ENCODE peak calls at places on chromosomes 16 and 17, in four cellular contexts. H is NCI-H1105 treated with DMSO at 0.1 percent for 48 hours, F is upper lobe of right lung, N is NCI-H446. D is an unnamed sample.
A peak's percentile ranks its signal among the peaks of the same experiment; 100 is the strongest.

GRCh38 chr16:194516-194915 is 14.3 kb downstream of the HBQ1 start:
- DNase-seq in H (no peak), N (no peak), F (no peak), D (no peak)

GRCh38 chr16:50593410-50594139 is 45.4 kb downstream of the NKD1 start:
- DNase-seq in H (no peak), F (no peak), N (no peak), D (no peak)

GRCh38 chr16:63719926-63720325 is 1401.9 kb downstream of the CDH11 start:
- DNase-seq in F (no peak), H (no peak), N (no peak), D (no peak)

GRCh38 chr17:8488931-8489330 is 53.2 kb downstream of the NDEL1 start:
- DNase-seq in H (no peak), F (peak; percentile 41), N (no peak), D (no peak)

GRCh38 chr17:40224707-40225092 is 5.6 kb downstream of the WIPF2 start:
- DNase-seq in N (no peak), F (no peak), H (no peak), D (no peak)

GRCh38 chr17:43874293-43874692 is 27.3 kb downstream of the CD300LG start:
- DNase-seq in N (no peak), H (no peak), F (no peak), D (no peak)

GRCh38 chr17:12116143-12116542 is 95.5 kb downstream of the MAP2K4 start:
- DNase-seq in N (no peak), H (no peak), F (no peak), D (no peak)

GRCh38 chr17:33097411-33097810 is 105.8 kb downstream of the SPACA3 start:
- DNase-seq in H (no peak), F (no peak), N (no peak), D (no peak)

GRCh38 chr16:51818342-51818944 is 667.4 kb upstream of the SALL1 start:
- DNase-seq in N (peak; percentile 0), H (peak; percentile 38), F (no peak), D (peak; percentile 6)

GRCh38 chr16:55494994-55495421 is 13.9 kb upstream of the LPCAT2 start:
- DNase-seq in H (peak; percentile 6), F (no peak), N (no peak), D (peak; percentile 68)

GRCh38 chr17:18248300-18248731 is 10.2 kb downstream of the FLII start:
- DNase-seq in N (peak; percentile 56), F (no peak), H (peak; percentile 78), D (peak; percentile 25)

GRCh38 chr16:19566362-19566761 is 10.9 kb downstream of the VPS35L start:
- DNase-seq in H (no peak), F (no peak), N (no peak), D (no peak)

GRCh38 chr17:42155614-42156045 is 841 bp upstream of the RAB5C start:
- DNase-seq in H (no peak), F (no peak), N (no peak), D (no peak)

GRCh38 chr16:35188288-35189155 is 1729.1 kb downstream of the TP53TG3F start:
- DNase-seq in F (peak; percentile 60), H (peak; percentile 2), N (no peak), D (no peak)

GRCh38 chr16:82864332-82865040 is 237.7 kb downstream of the CDH13 start:
- DNase-seq in N (no peak), F (no peak), H (no peak), D (no peak)

GRCh38 chr17:48576479-48577309 is 1.5 kb downstream of the HOXB4 start:
- DNase-seq in H (no peak), F (no peak), N (no peak), D (no peak)

GRCh38 chr17:20191066-20191465 is 181.9 kb downstream of the SPECC1 start:
- DNase-seq in N (peak; percentile 53), H (no peak), F (no peak), D (peak; percentile 9)

GRCh38 chr16:86665319-86665675 is 86.9 kb downstream of the FOXL1 start:
- DNase-seq in N (no peak), H (no peak), F (no peak), D (no peak)

GRCh38 chr16:86598607-86599318 is 20.4 kb downstream of the FOXL1 start:
- DNase-seq in H (no peak), F (no peak), N (no peak), D (no peak)

GRCh38 chr17:42018339-42018738 is 1.1 kb upstream of the DNAJC7 start:
- DNase-seq in N (no peak), H (no peak), F (no peak), D (no peak)

GRCh38 chr16:64808474-64808873 is 313.4 kb downstream of the CDH11 start:
- DNase-seq in H (no peak), N (no peak), F (no peak), D (no peak)

GRCh38 chr17:77440571-77440981 is 299.8 kb downstream of the SEC14L1 start:
- DNase-seq in F (no peak), N (no peak), H (no peak), D (peak; percentile 46)

GRCh38 chr17:32596666-32597065 is 109.9 kb downstream of the CDK5R1 start:
- DNase-seq in H (no peak), F (no peak), N (peak; percentile 65), D (peak; percentile 93)

GRCh38 chr16:50627419-50627818 is 53.7 kb downstream of the SNX20 start:
- DNase-seq in H (no peak), N (peak; percentile 51), F (no peak), D (peak; percentile 90)

GRCh38 chr17:11797803-11798202 is 199.5 kb downstream of the ZNF18 start:
- DNase-seq in N (no peak), F (no peak), H (no peak), D (no peak)